ENCODE peak calls at places on chromosomes 1 and 21, in five cellular contexts. One of them, this sample, is unnamed.

GRCh38 chr1:8239039-8239305 is 78.9 kb upstream of the SLC45A1 start:
- DNase-seq in AML-193: no peak
- DNase-seq in glomerular endothelial cell: no peak
- DNase-seq in RCC 7860: peak; percentile 32
- DNase-seq in AG20443: no peak
- DNase-seq in this sample: no peak

GRCh38 chr1:890661-891060 is 33.1 kb upstream of the SAMD11 start:
- DNase-seq in AML-193: no peak
- DNase-seq in glomerular endothelial cell: no peak
- DNase-seq in RCC 7860: no peak
- DNase-seq in AG20443: no peak
- DNase-seq in this sample: no peak

GRCh38 chr21:45248893-45249381 is 38.8 kb downstream of the POFUT2 start:
- DNase-seq in glomerular endothelial cell: no peak
- DNase-seq in RCC 7860: no peak
- DNase-seq in AG20443: peak; percentile 45
- DNase-seq in AML-193: no peak
- DNase-seq in this sample: no peak

GRCh38 chr1:94382163-94382562 is 36.0 kb upstream of the ABCD3 start:
- DNase-seq in RCC 7860: no peak
- DNase-seq in AML-193: peak; percentile 37
- DNase-seq in AG20443: no peak
- DNase-seq in glomerular endothelial cell: no peak
- DNase-seq in this sample: no peak

GRCh38 chr1:150235436-150235851 is 468 bp downstream of the ANP32E start:
- DNase-seq in AG20443: peak; percentile 24
- DNase-seq in glomerular endothelial cell: no peak
- DNase-seq in AML-193: no peak
- DNase-seq in RCC 7860: peak; percentile 21
- DNase-seq in this sample: no peak

GRCh38 chr1:55060133-55060999 is 21.0 kb downstream of the PCSK9 start:
- DNase-seq in RCC 7860: no peak
- DNase-seq in glomerular endothelial cell: no peak
- DNase-seq in AG20443: peak; percentile 50
- DNase-seq in AML-193: no peak
- DNase-seq in this sample: no peak

GRCh38 chr1:205582046-205582445 is 49.8 kb downstream of the ELK4 start:
- DNase-seq in AG20443: no peak
- DNase-seq in glomerular endothelial cell: no peak
- DNase-seq in AML-193: no peak
- DNase-seq in RCC 7860: no peak
- DNase-seq in this sample: no peak

GRCh38 chr21:43188712-43189151 is 19.9 kb downstream of the CRYAA start:
- DNase-seq in AG20443: no peak
- DNase-seq in AML-193: no peak
- DNase-seq in RCC 7860: no peak
- DNase-seq in glomerular endothelial cell: no peak
- DNase-seq in this sample: no peak

GRCh38 chr1:236524142-236524891 is 535 bp downstream of the LGALS8 start:
- DNase-seq in RCC 7860: peak; percentile 67
- DNase-seq in AML-193: peak; percentile 70
- DNase-seq in glomerular endothelial cell: peak; percentile 45
- DNase-seq in AG20443: peak; percentile 76
- DNase-seq in this sample: peak; percentile 54

GRCh38 chr1:112515311-112516009 is 6.7 kb downstream of the WNT2B start:
- DNase-seq in AML-193: no peak
- DNase-seq in RCC 7860: peak; percentile 86
- DNase-seq in glomerular endothelial cell: no peak
- DNase-seq in AG20443: peak; percentile 80
- DNase-seq in this sample: peak; percentile 96

GRCh38 chr1:223771814-223772770 is 59.8 kb downstream of the CAPN2 start:
- DNase-seq in RCC 7860: peak; percentile 90
- DNase-seq in AG20443: peak; percentile 66
- DNase-seq in AML-193: no peak
- DNase-seq in glomerular endothelial cell: peak; percentile 88
- DNase-seq in this sample: peak; percentile 92

GRCh38 chr21:31316488-31317169 is 27.4 kb downstream of the TIAM1 start:
- DNase-seq in AG20443: peak; percentile 22
- DNase-seq in RCC 7860: no peak
- DNase-seq in AML-193: no peak
- DNase-seq in glomerular endothelial cell: no peak
- DNase-seq in this sample: no peak

GRCh38 chr1:168643152-168643551 is 66.7 kb downstream of the XCL1 start:
- DNase-seq in AML-193: no peak
- DNase-seq in glomerular endothelial cell: no peak
- DNase-seq in AG20443: peak; percentile 74
- DNase-seq in RCC 7860: peak; percentile 87
- DNase-seq in this sample: no peak

GRCh38 chr1:227234998-227235405 is 83.3 kb downstream of the CDC42BPA start:
- DNase-seq in AML-193: peak; percentile 15
- DNase-seq in RCC 7860: peak; percentile 41
- DNase-seq in AG20443: peak; percentile 61
- DNase-seq in glomerular endothelial cell: peak; percentile 66
- DNase-seq in this sample: peak; percentile 14

GRCh38 chr1:43488165-43488564 is 34.4 kb upstream of the HYI start:
- DNase-seq in glomerular endothelial cell: no peak
- DNase-seq in AG20443: no peak
- DNase-seq in RCC 7860: no peak
- DNase-seq in AML-193: no peak
- DNase-seq in this sample: no peak

GRCh38 chr1:173191011-173191410 is 16.1 kb downstream of the TNFSF4 start:
- DNase-seq in AML-193: no peak
- DNase-seq in AG20443: no peak
- DNase-seq in glomerular endothelial cell: peak; percentile 55
- DNase-seq in RCC 7860: peak; percentile 35
- DNase-seq in this sample: no peak

GRCh38 chr1:79633456-79633855 is 626.9 kb upstream of the ADGRL4 start:
- DNase-seq in AML-193: no peak
- DNase-seq in AG20443: peak; percentile 47
- DNase-seq in glomerular endothelial cell: no peak
- DNase-seq in RCC 7860: peak; percentile 50
- DNase-seq in this sample: peak; percentile 48

GRCh38 chr1:74835046-74835445 is 102.1 kb downstream of the TYW3 start:
- DNase-seq in AML-193: no peak
- DNase-seq in AG20443: no peak
- DNase-seq in glomerular endothelial cell: no peak
- DNase-seq in RCC 7860: no peak
- DNase-seq in this sample: no peak

GRCh38 chr1:240492832-240493440 is 119.0 kb downstream of the GREM2 start:
- DNase-seq in glomerular endothelial cell: no peak
- DNase-seq in RCC 7860: no peak
- DNase-seq in AG20443: no peak
- DNase-seq in AML-193: no peak
- DNase-seq in this sample: peak; percentile 12

GRCh38 chr1:8211620-8212442 is 106.1 kb upstream of the SLC45A1 start:
- DNase-seq in RCC 7860: peak; percentile 99
- DNase-seq in glomerular endothelial cell: peak; percentile 75
- DNase-seq in AG20443: peak; percentile 89
- DNase-seq in AML-193: peak; percentile 46
- DNase-seq in this sample: peak; percentile 68

GRCh38 chr21:45916011-45916840 is 65.3 kb upstream of the COL6A1 start:
- DNase-seq in RCC 7860: no peak
- DNase-seq in AML-193: no peak
- DNase-seq in AG20443: no peak
- DNase-seq in glomerular endothelial cell: no peak
- DNase-seq in this sample: no peak

GRCh38 chr1:50859657-50860056 is 100.4 kb downstream of the FAF1 start:
- DNase-seq in RCC 7860: no peak
- DNase-seq in glomerular endothelial cell: no peak
- DNase-seq in AG20443: no peak
- DNase-seq in AML-193: no peak
- DNase-seq in this sample: no peak

GRCh38 chr1:111600886-111601386 is 18.7 kb upstream of the RAP1A start:
- DNase-seq in AML-193: no peak
- DNase-seq in AG20443: no peak
- DNase-seq in RCC 7860: no peak
- DNase-seq in glomerular endothelial cell: no peak
- DNase-seq in this sample: no peak

GRCh38 chr21:33155457-33155856 is 74.3 kb upstream of the IFNAR2 start:
- DNase-seq in AG20443: no peak
- DNase-seq in RCC 7860: no peak
- DNase-seq in AML-193: no peak
- DNase-seq in glomerular endothelial cell: no peak
- DNase-seq in this sample: no peak

GRCh38 chr1:101971309-101971708 is 25.4 kb downstream of the OLFM3 start:
- DNase-seq in AG20443: no peak
- DNase-seq in glomerular endothelial cell: no peak
- DNase-seq in RCC 7860: no peak
- DNase-seq in AML-193: no peak
- DNase-seq in this sample: no peak

GRCh38 chr1:86928819-86929218 is 14.4 kb downstream of the HS2ST1 start:
- DNase-seq in glomerular endothelial cell: no peak
- DNase-seq in RCC 7860: no peak
- DNase-seq in AML-193: no peak
- DNase-seq in AG20443: no peak
- DNase-seq in this sample: no peak

GRCh38 chr1:200917291-200917817 is 22.7 kb downstream of the INAVA start:
- DNase-seq in RCC 7860: no peak
- DNase-seq in AG20443: no peak
- DNase-seq in AML-193: no peak
- DNase-seq in glomerular endothelial cell: no peak
- DNase-seq in this sample: no peak

GRCh38 chr1:29708381-29708780 is 472.1 kb downstream of the PTPRU start:
- DNase-seq in RCC 7860: peak; percentile 16
- DNase-seq in glomerular endothelial cell: no peak
- DNase-seq in AG20443: peak; percentile 28
- DNase-seq in AML-193: no peak
- DNase-seq in this sample: no peak

GRCh38 chr1:3746784-3747521 is 5.3 kb upstream of the CCDC27 start:
- DNase-seq in glomerular endothelial cell: no peak
- DNase-seq in RCC 7860: peak; percentile 33
- DNase-seq in AML-193: no peak
- DNase-seq in AG20443: peak; percentile 97
- DNase-seq in this sample: peak; percentile 58

GRCh38 chr1:153546796-153547559 is 1.4 kb upstream of the S100A4 start:
- DNase-seq in AML-193: no peak
- DNase-seq in glomerular endothelial cell: no peak
- DNase-seq in AG20443: no peak
- DNase-seq in RCC 7860: no peak
- DNase-seq in this sample: no peak

GRCh38 chr1:36446261-36446660 is 4.0 kb downstream of the OSCP1 start:
- DNase-seq in RCC 7860: no peak
- DNase-seq in AML-193: peak; percentile 78
- DNase-seq in AG20443: no peak
- DNase-seq in glomerular endothelial cell: no peak
- DNase-seq in this sample: no peak

GRCh38 chr1:177442580-177442979 is 271.8 kb downstream of the BRINP2 start:
- DNase-seq in AG20443: no peak
- DNase-seq in RCC 7860: no peak
- DNase-seq in glomerular endothelial cell: no peak
- DNase-seq in AML-193: no peak
- DNase-seq in this sample: no peak

GRCh38 chr1:245096330-245097066 is 58.3 kb upstream of the KIF26B start:
- DNase-seq in AG20443: no peak
- DNase-seq in glomerular endothelial cell: no peak
- DNase-seq in RCC 7860: no peak
- DNase-seq in AML-193: no peak
- DNase-seq in this sample: no peak

GRCh38 chr1:166164995-166165660 is 1.7 kb downstream of the FAM78B start:
- DNase-seq in AG20443: peak; percentile 76
- DNase-seq in glomerular endothelial cell: peak; percentile 3
- DNase-seq in RCC 7860: no peak
- DNase-seq in AML-193: no peak
- DNase-seq in this sample: peak; percentile 28

GRCh38 chr1:71037829-71038620 is 9.6 kb downstream of the PTGER3 start:
- DNase-seq in AG20443: no peak
- DNase-seq in AML-193: no peak
- DNase-seq in glomerular endothelial cell: no peak
- DNase-seq in RCC 7860: no peak
- DNase-seq in this sample: no peak

GRCh38 chr1:206678490-206678889 is 6.2 kb upstream of the MAPKAPK2 start:
- DNase-seq in AML-193: no peak
- DNase-seq in glomerular endothelial cell: no peak
- DNase-seq in AG20443: no peak
- DNase-seq in RCC 7860: no peak
- DNase-seq in this sample: no peak